ENCODE peak calls at places on chromosome 7, in nine cellular contexts. D is AML-193; Z is IMR-90; J is ELF-1; B is stimulated activated CD4-positive, alpha-beta T cell treated with anti-CD3 and anti-CD28 coated beads, Interleukin-15, amount 100 ng/mL, for 1 hour; O is GM23338; U is NCI-H446 treated with DMSO at 0.1 percent for 48 hours; A is CD8-positive, alpha-beta T cell; W is putamen. N is an unnamed sample.

GRCh38 chr7:101378808-101379207 is 16.1 kb downstream of the COL26A1 start:
- DNase-seq in B (no peak), O (peak; percentile 89), Z (no peak), A (no peak), J (peak; percentile 98), W (no peak), U (no peak), D (no peak), N (peak; percentile 78)

GRCh38 chr7:2519119-2519930 is at the start of gene LFNG:
- DNase-seq in D (peak; percentile 70), B (peak; percentile 76), U (peak; percentile 67), A (peak; percentile 82), Z (peak; percentile 83), W (peak; percentile 90), J (peak; percentile 89), O (peak; percentile 91), N (peak; percentile 97)

GRCh38 chr7:23106801-23107713 is 1.5 kb downstream of the KLHL7 start:
- DNase-seq in J (no peak), O (no peak), Z (peak; percentile 14), W (no peak), A (no peak), D (no peak), U (no peak), B (no peak), N (peak; percentile 12)

GRCh38 chr7:99997545-99998137 is 17.8 kb upstream of the ZKSCAN1 start:
- DNase-seq in B (peak; percentile 48), Z (no peak), U (no peak), J (peak; percentile 81), W (peak; percentile 54), A (peak; percentile 73), D (peak; percentile 38), O (peak; percentile 76), N (peak; percentile 40)

GRCh38 chr7:95843286-95843685 is 70.9 kb downstream of the DYNC1I1 start:
- DNase-seq in W (no peak), A (no peak), J (peak; percentile 13), O (peak; percentile 59), Z (no peak), U (no peak), B (no peak), D (no peak), N (peak; percentile 9)

GRCh38 chr7:15326044-15326644 is 235.7 kb downstream of the AGMO start:
- DNase-seq in A (no peak), D (peak; percentile 19), U (peak; percentile 8), J (no peak), W (peak; percentile 21), B (no peak), O (peak; percentile 61), Z (peak; percentile 35), N (peak; percentile 43)

GRCh38 chr7:92652536-92652935 is 62.3 kb upstream of the FAM133B start:
- DNase-seq in Z (no peak), U (no peak), J (no peak), B (no peak), W (no peak), A (no peak), O (no peak), D (no peak), N (no peak)

GRCh38 chr7:151518105-151518780 is 1.5 kb downstream of the RHEB start:
- DNase-seq in O (peak; percentile 44), J (peak; percentile 64), A (peak; percentile 59), Z (peak; percentile 48), W (no peak), B (peak; percentile 31), U (no peak), D (no peak), N (peak; percentile 37)

GRCh38 chr7:101608772-101609713 is 20.1 kb downstream of the MYL10 start:
- DNase-seq in W (no peak), Z (no peak), J (peak; percentile 71), O (peak; percentile 57), A (no peak), D (no peak), U (no peak), B (no peak), N (no peak)

GRCh38 chr7:136857573-136857972 is 10.9 kb upstream of the CHRM2 start:
- DNase-seq in W (no peak), O (peak; percentile 48), J (no peak), Z (peak; percentile 57), B (no peak), A (no peak), D (peak; percentile 12), U (no peak), N (peak; percentile 55)

GRCh38 chr7:100968650-100969049 is 715 bp upstream of the MUC12 start:
- DNase-seq in J (no peak), W (no peak), O (no peak), U (no peak), B (no peak), A (no peak), Z (no peak), D (no peak), N (no peak)

GRCh38 chr7:37728747-37729146 is 45.2 kb downstream of the GPR141 start:
- DNase-seq in U (no peak), W (no peak), O (no peak), Z (no peak), D (peak; percentile 34), A (no peak), B (no peak), J (peak; percentile 9), N (no peak)

GRCh38 chr7:92425311-92425947 is 21.9 kb upstream of the GATAD1 start:
- DNase-seq in W (no peak), U (no peak), J (peak; percentile 44), B (no peak), Z (no peak), O (peak; percentile 62), A (no peak), D (no peak), N (peak; percentile 25)

GRCh38 chr7:36064676-36065075 is 88.4 kb upstream of the EEPD1 start:
- DNase-seq in W (no peak), D (no peak), A (no peak), O (no peak), J (no peak), B (no peak), U (no peak), Z (no peak), N (no peak)

GRCh38 chr7:108515013-108515412 is 10.9 kb downstream of the PNPLA8 start:
- DNase-seq in Z (no peak), O (no peak), D (no peak), B (no peak), W (no peak), J (no peak), A (no peak), U (no peak), N (no peak)

GRCh38 chr7:47311891-47312290 is 270.0 kb downstream of the TNS3 start:
- DNase-seq in B (no peak), D (no peak), J (no peak), O (no peak), U (no peak), W (no peak), Z (no peak), A (no peak), N (no peak)

GRCh38 chr7:139231513-139232376 is 708 bp downstream of the UBN2 start:
- DNase-seq in D (no peak), J (peak; percentile 31), W (peak; percentile 20), A (peak; percentile 23), B (no peak), O (peak; percentile 60), U (no peak), Z (peak; percentile 6), N (peak; percentile 57)

GRCh38 chr7:44633254-44634186 is 27.1 kb downstream of the OGDH start:
- DNase-seq in A (peak; percentile 50), U (peak; percentile 55), O (no peak), J (no peak), Z (peak; percentile 97), W (no peak), D (peak; percentile 10), B (peak; percentile 31), N (no peak)

GRCh38 chr7:106794276-106795136 is 70.6 kb upstream of the PIK3CG start:
- DNase-seq in D (no peak), W (no peak), J (no peak), B (no peak), U (peak; percentile 28), O (no peak), Z (no peak), A (no peak), N (no peak)

GRCh38 chr7:128835790-128836641 is 5.8 kb downstream of the FLNC start:
- DNase-seq in J (no peak), U (no peak), D (no peak), Z (peak; percentile 66), O (no peak), W (peak; percentile 69), B (no peak), A (no peak), N (no peak)